ENCODE peak calls at places on chromosomes 16 and 17, in five cellular contexts. I is smooth muscle cell of the brain vasculature, U is NCI-H1694 treated with DMSO at 0.1 percent for 48 hours, L is RKO, F is fibroblast of mammary gland. G is an unnamed sample.

GRCh38 chr17:4003131-4003500 is 38.9 kb upstream of the ATP2A3 start:
- DNase-seq in U (no peak), L (no peak), F (no peak), I (no peak), G (no peak)

GRCh38 chr16:55399911-55400310 is 75.9 kb downstream of the IRX6 start:
- DNase-seq in F (no peak), U (no peak), L (no peak), I (no peak), G (no peak)

GRCh38 chr17:62048262-62048661 is 16.8 kb downstream of the MED13 start:
- DNase-seq in I (no peak), F (no peak), U (no peak), L (no peak), G (no peak)

GRCh38 chr16:11595908-11596504 is 9.3 kb upstream of the LITAF start:
- DNase-seq in F (no peak), U (no peak), L (no peak), I (no peak), G (no peak)

GRCh38 chr16:47142469-47143328 is 1.0 kb downstream of the NETO2 start:
- DNase-seq in U (peak), F (peak), I (no peak), L (peak), G (peak)

GRCh38 chr16:410516-411178 is 9.0 kb downstream of the DECR2 start:
- DNase-seq in I (no peak), F (no peak), L (no peak), U (no peak), G (no peak)

GRCh38 chr17:17781591-17782424 is 55.0 kb downstream of the SREBF1 start:
- DNase-seq in L (no peak), I (no peak), F (peak), U (peak), G (no peak)

GRCh38 chr16:54620197-54620596 is 310.5 kb upstream of the IRX5 start:
- DNase-seq in I (no peak), U (no peak), L (no peak), F (no peak), G (no peak)

GRCh38 chr17:8226536-8227237 is 16.3 kb upstream of the AURKB start:
- DNase-seq in I (peak), F (peak), U (peak), L (peak), G (peak)

GRCh38 chr16:27226976-27227705 is 23.8 kb downstream of the KDM8 start:
- DNase-seq in I (no peak), U (no peak), L (no peak), F (no peak), G (no peak)

GRCh38 chr17:76054112-76054476 is 18.2 kb downstream of the SRP68 start:
- DNase-seq in U (no peak), L (no peak), I (no peak), F (peak), G (no peak)

GRCh38 chr17:48187867-48188608 is 80.5 kb downstream of the SNX11 start:
- DNase-seq in I (no peak), L (no peak), F (no peak), U (no peak), G (no peak)

GRCh38 chr17:69690531-69690930 is 276.0 kb downstream of the MAP2K6 start:
- DNase-seq in I (no peak), U (no peak), F (no peak), L (no peak), G (no peak)

GRCh38 chr17:33200116-33200515 is 93.0 kb downstream of the ASIC2 start:
- DNase-seq in U (no peak), L (peak), F (peak), I (no peak), G (no peak)

GRCh38 chr16:10514369-10515055 is 65.9 kb downstream of the EMP2 start:
- DNase-seq in F (peak), L (peak), U (peak), I (peak), G (peak)

GRCh38 chr17:76370261-76370993 is 14.0 kb upstream of the SPHK1 start:
- DNase-seq in F (peak), I (no peak), L (peak), U (no peak), G (no peak)

GRCh38 chr17:46788796-46789195 is 29.7 kb downstream of the WNT3 start:
- DNase-seq in F (no peak), I (no peak), U (no peak), L (no peak), G (no peak)

GRCh38 chr17:50147841-50148225 is 2.6 kb downstream of the PPP1R9B start:
- DNase-seq in L (no peak), U (no peak), I (no peak), F (no peak), G (no peak)

GRCh38 chr16:73082608-73083007 is 34.7 kb upstream of the ZFHX3 start:
- DNase-seq in L (peak), I (no peak), U (no peak), F (peak), G (no peak)

GRCh38 chr16:14399397-14400284 is 230.4 kb downstream of the PARN start:
- DNase-seq in U (no peak), F (peak), I (no peak), L (peak), G (peak)

GRCh38 chr17:55576237-55576998 is 65.2 kb upstream of the SMIM36 start:
- DNase-seq in F (peak), L (peak), U (no peak), I (no peak), G (no peak)

GRCh38 chr17:56322991-56323390 is 169.7 kb downstream of the ANKFN1 start:
- DNase-seq in F (no peak), L (no peak), U (no peak), I (no peak), G (no peak)

GRCh38 chr17:81387235-81388060 is 7.8 kb upstream of the BAHCC1 start:
- DNase-seq in F (peak), U (no peak), L (peak), I (no peak), G (peak)

GRCh38 chr17:48561894-48562810 is 16.0 kb downstream of the HOXB4 start:
- DNase-seq in L (no peak), I (no peak), U (no peak), F (no peak), G (no peak)

GRCh38 chr16:58284488-58284887 is 10.3 kb downstream of the PRSS54 start:
- DNase-seq in I (no peak), F (no peak), L (no peak), U (no peak), G (no peak)

GRCh38 chr16:12573300-12573699 is 230.4 kb downstream of the CPPED1 start:
- DNase-seq in L (no peak), U (no peak), F (no peak), I (no peak), G (no peak)

GRCh38 chr16:65409505-65409904 is 287.6 kb upstream of the CDH11 start:
- DNase-seq in U (no peak), F (peak), I (no peak), L (no peak), G (no peak)

GRCh38 chr17:60720763-60721531 is 43.3 kb downstream of the BCAS3 start:
- DNase-seq in L (peak), F (peak), U (peak), I (peak), G (peak)

GRCh38 chr17:6639651-6640535 is 618 bp downstream of the KIAA0753 start:
- DNase-seq in U (peak), L (peak), I (no peak), F (peak), G (peak)

GRCh38 chr17:77404812-77405581 is 264.2 kb downstream of the SEC14L1 start:
- DNase-seq in F (peak), L (peak), U (no peak), I (no peak), G (peak)

GRCh38 chr16:3235856-3236669 is 1.1 kb upstream of the ZNF200 start:
- DNase-seq in F (no peak), U (no peak), L (no peak), I (no peak), G (no peak)

GRCh38 chr17:16997514-16998429 is 25.9 kb upstream of the TNFRSF13B start:
- DNase-seq in I (no peak), F (peak), L (peak), U (no peak), G (no peak)

GRCh38 chr16:74439685-74440084 is 18.4 kb upstream of the CLEC18B start:
- DNase-seq in U (no peak), L (no peak), F (no peak), I (no peak), G (no peak)

GRCh38 chr17:34781571-34782108 is 179.6 kb downstream of the CCT6B start:
- DNase-seq in F (peak), I (no peak), L (peak), U (no peak), G (no peak)

GRCh38 chr17:28105501-28105900 is 63.0 kb downstream of the NLK start:
- DNase-seq in F (no peak), L (no peak), U (no peak), I (no peak), G (no peak)

GRCh38 chr17:28972437-28972836 is 21.1 kb upstream of the PHF12 start:
- DNase-seq in U (no peak), F (no peak), L (no peak), I (no peak), G (no peak)

GRCh38 chr17:5031365-5032082 is 3.7 kb downstream of the SLC52A1 start:
- DNase-seq in U (peak), F (peak), L (peak), I (peak), G (peak)

G was measured in GM13977.